ENCODE peak calls at places on chromosomes 12 and 14, in five cellular contexts. X, P, A, N and Z are unnamed samples.

GRCh38 chr14:39469094-39469710 is 37.0 kb upstream of the FBXO33 start:
- DNase-seq in N (peak; percentile 31), X (no peak), P (no peak), A (peak; percentile 25), Z (no peak)

GRCh38 chr14:56351861-56352260 is 227.7 kb upstream of the TMEM260 start:
- DNase-seq in A (peak; percentile 85), N (no peak), P (peak; percentile 57), X (peak; percentile 92), Z (peak; percentile 88)

GRCh38 chr12:42237052-42237852 is 796 bp downstream of the YAF2 start:
- DNase-seq in N (peak; percentile 69), A (peak; percentile 79), P (peak; percentile 65), X (peak; percentile 75), Z (peak; percentile 78)

GRCh38 chr12:54282949-54283593 is 2.5 kb downstream of the HNRNPA1 start:
- DNase-seq in X (no peak), P (no peak), N (no peak), A (no peak), Z (no peak)

GRCh38 chr14:36675581-36675980 is 13.9 kb downstream of the PAX9 start:
- DNase-seq in X (no peak), P (no peak), A (no peak), N (no peak), Z (no peak)

GRCh38 chr12:131092911-131093901 is 139.5 kb downstream of the ADGRD1 start:
- DNase-seq in X (no peak), N (no peak), A (no peak), P (peak; percentile 5), Z (no peak)

GRCh38 chr12:113910751-113911272 is 55.3 kb downstream of the RBM19 start:
- DNase-seq in A (no peak), P (no peak), X (no peak), N (no peak), Z (no peak)

GRCh38 chr14:91681893-91682563 is 49.9 kb downstream of the CATSPERB start:
- DNase-seq in X (no peak), P (no peak), N (no peak), A (no peak), Z (no peak)

GRCh38 chr14:21081521-21082184 is 11.5 kb downstream of the ARHGEF40 start:
- DNase-seq in A (no peak), X (no peak), N (no peak), P (no peak), Z (no peak)

GRCh38 chr12:49292729-49293055 is 2.3 kb upstream of the PRPH start:
- DNase-seq in X (no peak), P (no peak), A (no peak), N (no peak), Z (no peak)

GRCh38 chr14:53306926-53307325 is 153.8 kb upstream of the DDHD1 start:
- DNase-seq in A (no peak), P (no peak), N (no peak), X (peak; percentile 71), Z (peak; percentile 10)

GRCh38 chr14:33280646-33281045 is 342.0 kb downstream of the NPAS3 start:
- DNase-seq in P (peak; percentile 50), A (peak; percentile 18), N (no peak), X (no peak), Z (no peak)

GRCh38 chr12:32679910-32680217 is 763 bp downstream of the DNM1L start:
- DNase-seq in X (no peak), P (no peak), A (no peak), N (no peak), Z (no peak)

GRCh38 chr12:10802587-10802986 is at the start of gene TAS2R7:
- DNase-seq in N (no peak), P (no peak), X (no peak), A (no peak), Z (no peak)

GRCh38 chr12:129186952-129187351 is 333.7 kb downstream of the GLT1D1 start:
- DNase-seq in N (no peak), P (no peak), X (no peak), A (no peak), Z (no peak)

GRCh38 chr12:129193263-129193871 is 340.1 kb downstream of the GLT1D1 start:
- DNase-seq in P (peak; percentile 3), A (peak; percentile 9), X (no peak), N (no peak), Z (no peak)

GRCh38 chr12:129195081-129195480 is 341.8 kb downstream of the GLT1D1 start:
- DNase-seq in N (no peak), P (no peak), X (no peak), A (no peak), Z (no peak)

GRCh38 chr12:129185855-129186254 is 332.6 kb downstream of the GLT1D1 start:
- DNase-seq in X (no peak), N (no peak), P (no peak), A (no peak), Z (no peak)

DNA sequence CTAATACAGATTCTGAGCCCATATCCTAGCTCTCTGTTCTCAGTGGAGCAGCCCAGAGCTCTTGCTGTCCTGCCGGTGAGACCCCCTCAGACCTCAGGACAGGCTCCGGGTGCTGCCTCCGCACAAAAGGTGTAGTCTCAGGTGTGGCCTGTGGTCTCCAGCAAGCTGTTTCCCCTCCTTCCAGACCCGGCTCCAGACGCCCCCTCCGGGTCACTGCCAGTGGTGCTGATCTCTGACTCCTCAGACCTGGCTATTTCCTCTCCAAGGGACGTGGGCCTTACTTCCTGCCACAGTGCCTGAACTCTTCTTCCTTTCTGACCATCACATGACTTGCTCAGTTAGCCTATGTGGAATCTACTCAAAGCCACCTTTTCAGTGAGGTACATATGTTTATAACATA is 337.5 kb downstream of the GLT1D1 start:
- DNase-seq in N (no peak), X (no peak), P (no peak), A (no peak), Z (no peak)
- TF ChIP-seq CTCF in N (no peak), X (no peak), P (no peak), A (no peak), Z (no peak)

GRCh38 chr14:74244115-74244514 is 4.9 kb downstream of the VSX2 start:
- DNase-seq in N (no peak), X (no peak), P (no peak), A (no peak), Z (no peak)
- TF ChIP-seq CTCF in N (no peak), X (no peak), P (no peak), A (no peak), Z (no peak)

GRCh38 chr12:11875414-11875935 is 195.3 kb upstream of the BCL2L14 start:
- DNase-seq in N (no peak), X (no peak), P (peak; percentile 88), A (no peak), Z (no peak)
- TF ChIP-seq CTCF in N (no peak), X (no peak), P (no peak), A (no peak), Z (no peak)

GRCh38 chr12:122206111-122206881 is 2.8 kb downstream of the B3GNT4 start:
- DNase-seq in A (no peak), N (no peak), X (no peak), P (no peak), Z (no peak)

GRCh38 chr12:122206976-122207375 is 3.5 kb downstream of the B3GNT4 start:
- DNase-seq in X (no peak), P (no peak), A (no peak), N (no peak), Z (no peak)

GRCh38 chr12:122204829-122205589 is 1.5 kb downstream of the B3GNT4 start:
- DNase-seq in N (no peak), A (no peak), X (no peak), P (no peak), Z (no peak)

GRCh38 chr12:122203968-122204828 is 689 bp downstream of the B3GNT4 start:
- DNase-seq in P (no peak), X (no peak), A (no peak), N (no peak), Z (no peak)

DNA sequence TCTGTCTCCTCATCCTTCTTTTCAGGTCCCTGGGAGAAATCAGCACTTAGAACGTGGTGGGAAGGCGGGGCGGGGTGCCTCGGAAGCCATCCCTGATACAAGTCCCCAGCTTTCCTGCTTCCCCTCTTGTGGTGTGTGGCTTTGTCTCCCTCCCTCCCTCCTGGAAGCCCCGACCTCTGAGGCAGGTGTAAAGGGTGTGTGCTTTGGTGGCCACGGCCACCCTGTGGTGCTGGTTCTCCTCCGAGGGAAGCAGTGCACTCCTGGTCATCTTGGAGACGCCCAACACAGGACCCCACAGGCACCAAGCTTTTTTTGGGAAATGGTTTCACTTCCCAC is 2.0 kb downstream of the B3GNT4 start:
- DNase-seq in P (no peak), X (no peak), N (no peak), A (no peak), Z (no peak)
- TF ChIP-seq CTCF in P (no peak), X (no peak), N (no peak), A (no peak), Z (no peak)

DNA sequence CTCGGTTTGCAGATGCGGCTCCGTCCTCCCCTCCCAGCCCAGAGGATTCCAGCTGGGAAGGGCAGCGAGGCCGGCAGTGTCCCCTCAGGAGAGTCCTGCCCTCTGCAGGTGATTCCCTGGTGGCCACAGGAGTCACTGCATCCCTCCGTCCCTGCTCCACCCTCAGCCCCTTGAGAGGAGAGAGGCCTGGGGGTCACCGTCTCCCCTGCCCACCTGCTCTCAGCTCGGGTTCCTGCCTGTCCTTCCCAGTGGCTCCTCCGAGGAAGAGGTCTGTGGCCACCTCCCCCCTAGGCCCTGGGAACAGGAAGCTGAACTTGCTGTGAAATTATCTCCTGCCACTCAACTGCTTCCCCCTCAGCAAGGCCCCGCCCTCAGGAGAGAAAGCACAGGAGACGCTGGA is 12.9 kb upstream of the GALNT9 start:
- DNase-seq in A (no peak), X (no peak), N (no peak), P (no peak), Z (no peak)
- TF ChIP-seq CTCF in A (peak; percentile 15), X (peak; percentile 15), N (no peak), P (no peak), Z (peak; percentile 57)

DNA sequence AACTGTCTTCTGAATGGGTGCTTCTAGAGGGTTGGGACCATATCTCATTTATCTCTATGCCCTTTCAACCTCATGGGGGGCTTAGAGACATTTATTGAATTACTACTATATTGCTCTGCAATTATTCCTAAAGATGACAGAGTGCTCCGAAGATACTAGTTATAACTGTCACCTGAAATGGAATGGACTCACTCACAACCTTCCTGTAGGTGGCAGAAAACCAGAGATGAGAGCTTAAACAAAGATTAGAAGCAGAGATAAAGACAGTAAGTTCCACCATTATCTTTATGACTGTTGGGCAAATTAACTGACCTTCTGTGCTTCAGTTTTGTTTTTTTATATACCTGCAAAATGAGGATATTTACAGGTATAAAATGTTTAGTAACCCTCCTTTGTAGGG is 31.5 kb upstream of the GTF2A1 start:
- DNase-seq in X (no peak), P (no peak), A (no peak), N (no peak), Z (no peak)
- TF ChIP-seq CTCF in X (no peak), P (no peak), A (no peak), N (no peak), Z (no peak)

GRCh38 chr12:64273527-64274403 is 51.7 kb upstream of the KICS2 start:
- DNase-seq in N (no peak), P (peak; percentile 38), X (no peak), A (peak; percentile 54), Z (peak; percentile 34)
- TF ChIP-seq CTCF in N (no peak), P (peak; percentile 75), X (peak; percentile 16), A (peak; percentile 70), Z (peak; percentile 74)

DNA sequence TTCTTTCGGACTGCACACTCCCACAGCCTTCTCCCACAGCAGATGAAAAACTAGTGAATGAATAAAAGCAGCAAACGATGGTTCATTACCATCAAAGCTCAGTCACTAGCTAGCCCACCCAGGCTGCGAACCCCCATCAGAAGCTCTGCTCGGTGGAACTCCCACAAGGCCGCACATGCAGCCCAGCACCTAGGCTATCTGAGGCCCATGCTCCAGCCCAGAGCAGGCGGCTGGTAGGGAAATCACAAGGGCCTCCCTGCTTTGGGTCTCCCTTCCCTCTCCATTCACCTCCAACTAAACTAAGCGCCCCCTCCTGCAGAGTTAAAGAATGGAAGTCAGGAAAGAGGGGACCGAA is 69.1 kb downstream of the ITPK1 start:
- DNase-seq in A (no peak), X (no peak), P (no peak), N (no peak), Z (no peak)
- TF ChIP-seq CTCF in A (no peak), X (no peak), P (no peak), N (no peak), Z (no peak)